ENCODE peak calls at places on chromosomes 7 and 10, in five cellular contexts. D, S, Y, I and V are unnamed samples.

GRCh38 chr10:132873395-132873794 is 69.0 kb downstream of the CFAP46 start:
- DNase-seq in D (no peak), S (no peak), Y (no peak), I (no peak), V (no peak)

GRCh38 chr7:135260930-135261721 is 27.5 kb downstream of the STRA8 start:
- DNase-seq in D (no peak), S (peak), Y (no peak), I (peak), V (peak)

GRCh38 chr10:59240581-59241183 is 64.2 kb downstream of the PHYHIPL start:
- DNase-seq in D (peak), S (peak), Y (no peak), I (peak), V (peak)

GRCh38 chr7:151315038-151315655 is 26.5 kb upstream of the NUB1 start:
- DNase-seq in D (peak), S (peak), Y (peak), I (peak), V (peak)

GRCh38 chr7:36154255-36155212 is 1.5 kb downstream of the EEPD1 start:
- DNase-seq in D (no peak), S (no peak), Y (no peak), I (peak), V (no peak)

GRCh38 chr10:99535764-99536399 is 3.1 kb downstream of the NKX2-3 start:
- DNase-seq in D (no peak), S (no peak), Y (no peak), I (no peak), V (no peak)

GRCh38 chr10:1177936-1178335 is 121.8 kb downstream of the WDR37 start:
- DNase-seq in D (no peak), S (no peak), Y (no peak), I (no peak), V (no peak)

GRCh38 chr7:92806496-92806895 is 29.9 kb downstream of the CDK6 start:
- DNase-seq in D (no peak), S (no peak), Y (no peak), I (no peak), V (no peak)

GRCh38 chr10:18594574-18595156 is 56.7 kb downstream of the NSUN6 start:
- DNase-seq in D (no peak), S (no peak), Y (peak), I (peak), V (no peak)

GRCh38 chr7:30029696-30030095 is 1.5 kb downstream of the PLEKHA8 start:
- DNase-seq in D (no peak), S (no peak), Y (no peak), I (no peak), V (no peak)

GRCh38 chr10:44950326-44951225 is 9.0 kb upstream of the RASSF4 start:
- DNase-seq in D (no peak), S (no peak), Y (peak), I (no peak), V (no peak)

GRCh38 chr10:26790596-26790995 is 70.2 kb downstream of the ABI1 start:
- DNase-seq in D (peak), S (peak), Y (no peak), I (peak), V (no peak)

GRCh38 chr7:111753968-111754367 is 191.7 kb upstream of the IMMP2L start:
- DNase-seq in D (no peak), S (no peak), Y (no peak), I (peak), V (peak)

GRCh38 chr10:3889961-3890522 is 105.0 kb upstream of the KLF6 start:
- DNase-seq in D (peak), S (peak), Y (no peak), I (peak), V (no peak)

GRCh38 chr7:149284343-149284742 is 22.3 kb downstream of the ZNF783 start:
- DNase-seq in D (no peak), S (no peak), Y (no peak), I (no peak), V (no peak)

GRCh38 chr10:93875032-93875358 is 18.8 kb upstream of the SLC35G1 start:
- DNase-seq in D (no peak), S (peak), Y (no peak), I (no peak), V (no peak)

GRCh38 chr10:127133225-127133624 is 63.2 kb downstream of the INSYN2A start:
- DNase-seq in D (no peak), S (no peak), Y (no peak), I (no peak), V (no peak)

GRCh38 chr10:70441877-70442205 is 360 bp upstream of the NODAL start:
- DNase-seq in D (no peak), S (no peak), Y (no peak), I (no peak), V (no peak)

GRCh38 chr7:18780266-18780665 is 284.7 kb downstream of the HDAC9 start:
- DNase-seq in D (no peak), S (peak), Y (no peak), I (no peak), V (no peak)

GRCh38 chr10:86334515-86335085 is 32.0 kb downstream of the GRID1 start:
- DNase-seq in D (no peak), S (no peak), Y (no peak), I (no peak), V (no peak)

GRCh38 chr10:131576341-131577177 is 265.0 kb upstream of the TCERG1L start:
- DNase-seq in D (no peak), S (no peak), Y (peak), I (no peak), V (no peak)

GRCh38 chr10:125022671-125023070 is 80.7 kb downstream of the ZRANB1 start:
- DNase-seq in D (no peak), S (no peak), Y (no peak), I (no peak), V (no peak)

GRCh38 chr10:73246322-73246782 is 703 bp downstream of the DNAJC9 start:
- DNase-seq in D (no peak), S (no peak), Y (no peak), I (peak), V (no peak)

GRCh38 chr7:131166066-131166465 is 161.6 kb upstream of the MKLN1 start:
- DNase-seq in D (no peak), S (peak), Y (no peak), I (peak), V (no peak)

GRCh38 chr10:70500812-70501301 is 22.3 kb downstream of the PALD1 start:
- DNase-seq in D (no peak), S (no peak), Y (no peak), I (no peak), V (no peak)

GRCh38 chr10:49749556-49750491 is 12.3 kb downstream of the OGDHL start:
- DNase-seq in D (no peak), S (no peak), Y (peak), I (no peak), V (no peak)

GRCh38 chr7:7100432-7100849 is 81.9 kb upstream of the C1GALT1 start:
- DNase-seq in D (peak), S (no peak), Y (peak), I (peak), V (no peak)